ENCODE peak calls at places on chromosome 1, in ten cellular contexts. L is tibial artery, X is fibroblast of villous mesenchyme, Q is nephron progenitor cell, B is upper lobe of left lung, S is foreskin fibroblast, T is stomach, N is neural crest cell, J is fibroblast of the aortic adventitia, W is prostate gland. R is an unnamed sample.

GRCh38 chr1:157095091-157095490 is 4.5 kb downstream of the ETV3L start:
- DNase-seq in T (no peak), N (no peak), L (no peak), X (no peak), W (no peak), J (no peak), S (no peak), Q (no peak), B (no peak), R (no peak)

GRCh38 chr1:96409087-96409486 is 312.5 kb upstream of the PTBP2 start:
- DNase-seq in Q (no peak), S (no peak), N (no peak), J (no peak), B (no peak), W (no peak), X (no peak), T (no peak), L (no peak), R (no peak)

GRCh38 chr1:25145775-25146381 is 86.4 kb downstream of the SYF2 start:
- DNase-seq in X (no peak), Q (peak; percentile 32), N (no peak), L (no peak), W (no peak), J (no peak), B (no peak), S (no peak), T (no peak), R (no peak)

GRCh38 chr1:81619156-81619555 is 181.6 kb upstream of the ADGRL2 start:
- DNase-seq in B (no peak), N (no peak), Q (no peak), T (no peak), W (no peak), X (no peak), J (no peak), L (no peak), S (no peak), R (no peak)

GRCh38 chr1:3888301-3888700 is 11.8 kb downstream of the C1orf174 start:
- DNase-seq in S (no peak), W (no peak), T (no peak), X (no peak), Q (no peak), L (no peak), J (no peak), N (no peak), B (no peak), R (no peak)

GRCh38 chr1:9291914-9292360 is 757 bp upstream of the SPSB1 start:
- DNase-seq in N (no peak), Q (no peak), S (peak; percentile 68), L (peak; percentile 77), T (peak; percentile 75), B (peak; percentile 46), X (peak; percentile 76), J (peak; percentile 85), W (peak; percentile 46), R (no peak)

GRCh38 chr1:26529655-26530539 is at the start of gene RPS6KA1:
- DNase-seq in Q (peak; percentile 87), W (peak; percentile 75), S (peak; percentile 24), X (peak; percentile 30), J (no peak), L (no peak), B (peak; percentile 84), N (peak; percentile 64), T (peak; percentile 75), R (peak; percentile 80)

GRCh38 chr1:245972476-245972875 is 534.6 kb downstream of the SMYD3 start:
- DNase-seq in W (no peak), S (no peak), L (no peak), J (no peak), T (no peak), N (no peak), X (no peak), B (no peak), Q (no peak), R (no peak)

GRCh38 chr1:2313651-2314296 is 77.6 kb downstream of the MORN1 start:
- DNase-seq in J (no peak), T (no peak), Q (no peak), W (no peak), X (no peak), N (no peak), L (no peak), S (no peak), B (no peak), R (no peak)

GRCh38 chr1:2310332-2311183 is 80.8 kb downstream of the MORN1 start:
- DNase-seq in X (no peak), Q (no peak), T (no peak), N (no peak), B (no peak), J (no peak), L (no peak), W (no peak), S (no peak), R (no peak)

GRCh38 chr1:2312196-2312588 is 79.2 kb downstream of the MORN1 start:
- DNase-seq in L (no peak), N (no peak), W (no peak), S (no peak), B (no peak), T (no peak), J (no peak), Q (no peak), X (no peak), R (no peak)

GRCh38 chr1:2312589-2313301 is 78.6 kb downstream of the MORN1 start:
- DNase-seq in W (no peak), X (no peak), S (no peak), L (peak; percentile 62), B (no peak), Q (peak; percentile 34), J (no peak), T (peak; percentile 48), N (no peak), R (no peak)

DNA sequence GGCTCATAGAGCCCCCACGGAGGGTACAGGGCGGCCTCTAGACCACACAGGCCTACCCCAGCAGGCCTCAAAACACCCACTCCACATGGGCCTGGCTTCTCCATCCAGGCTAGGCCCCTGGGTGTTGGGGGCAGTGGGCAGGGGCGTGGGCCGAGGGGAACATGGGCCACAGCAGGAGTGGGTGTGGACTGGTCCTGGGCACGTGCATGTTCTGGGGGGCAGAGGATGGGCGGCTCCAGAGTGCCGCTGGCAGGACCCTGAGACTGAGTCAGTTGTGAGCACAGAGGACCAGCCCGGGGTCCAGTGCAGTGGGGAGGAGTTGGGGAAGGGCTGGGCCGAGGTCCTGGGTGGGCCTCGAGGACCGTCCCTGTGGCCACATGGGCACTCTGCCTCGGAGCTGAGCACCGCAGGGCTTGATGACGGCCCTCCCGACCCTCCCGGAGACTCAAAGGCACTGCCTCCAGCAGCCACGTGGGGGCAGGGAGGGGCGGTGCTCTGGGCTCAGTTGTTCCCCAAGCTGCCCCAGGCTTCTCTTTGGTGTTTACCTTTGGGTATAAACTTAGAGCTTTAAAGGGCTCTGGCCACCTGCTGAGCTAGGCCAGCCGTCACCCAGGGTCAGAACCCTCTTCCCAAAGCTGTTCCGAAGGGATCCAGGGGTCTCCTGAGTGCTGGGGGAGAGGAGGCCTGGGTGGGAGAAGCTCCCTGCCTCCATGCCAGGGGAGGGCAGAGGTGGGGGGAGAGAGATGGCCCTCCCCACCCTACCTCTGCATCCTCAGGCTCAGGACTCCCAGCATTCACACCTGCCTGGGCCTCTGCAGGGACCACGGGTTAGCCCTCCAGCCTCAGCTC is 79.9 kb downstream of the MORN1 start:
- DNase-seq in N (peak; percentile 59), X (peak; percentile 79), S (peak; percentile 53), B (peak; percentile 61), L (peak; percentile 72), T (peak; percentile 70), Q (peak; percentile 71), W (peak; percentile 53), J (peak; percentile 49), R (no peak)
- TF ChIP-seq CTCF in N (peak; percentile 61), X (peak; percentile 54), S (peak; percentile 33), B (peak; percentile 54), L (peak; percentile 47), T (no peak), Q (peak; percentile 53), W (no peak), J (peak; percentile 68), R (peak; percentile 71)

GRCh38 chr1:53328009-53328489 is at the start of gene LRP8:
- DNase-seq in J (peak; percentile 45), S (peak; percentile 72), W (peak; percentile 58), X (peak; percentile 67), N (peak; percentile 72), L (peak; percentile 65), Q (peak; percentile 86), B (peak; percentile 68), T (peak; percentile 73), R (peak; percentile 84)

GRCh38 chr1:53327183-53327941 is 508 bp downstream of the LRP8 start:
- DNase-seq in S (peak; percentile 18), L (no peak), W (no peak), B (peak; percentile 28), T (no peak), X (peak; percentile 31), Q (peak; percentile 70), N (peak; percentile 63), J (peak; percentile 17), R (no peak)

GRCh38 chr1:53329183-53329544 is 1.3 kb upstream of the LRP8 start:
- DNase-seq in X (no peak), W (no peak), Q (no peak), T (no peak), N (no peak), J (no peak), L (peak; percentile 18), S (no peak), B (no peak), R (no peak)

GRCh38 chr1:53326598-53327182 is 1.2 kb downstream of the LRP8 start:
- DNase-seq in X (peak; percentile 21), N (no peak), Q (peak; percentile 64), L (no peak), T (no peak), S (peak; percentile 18), W (no peak), B (peak; percentile 71), J (no peak), R (no peak)

DNA sequence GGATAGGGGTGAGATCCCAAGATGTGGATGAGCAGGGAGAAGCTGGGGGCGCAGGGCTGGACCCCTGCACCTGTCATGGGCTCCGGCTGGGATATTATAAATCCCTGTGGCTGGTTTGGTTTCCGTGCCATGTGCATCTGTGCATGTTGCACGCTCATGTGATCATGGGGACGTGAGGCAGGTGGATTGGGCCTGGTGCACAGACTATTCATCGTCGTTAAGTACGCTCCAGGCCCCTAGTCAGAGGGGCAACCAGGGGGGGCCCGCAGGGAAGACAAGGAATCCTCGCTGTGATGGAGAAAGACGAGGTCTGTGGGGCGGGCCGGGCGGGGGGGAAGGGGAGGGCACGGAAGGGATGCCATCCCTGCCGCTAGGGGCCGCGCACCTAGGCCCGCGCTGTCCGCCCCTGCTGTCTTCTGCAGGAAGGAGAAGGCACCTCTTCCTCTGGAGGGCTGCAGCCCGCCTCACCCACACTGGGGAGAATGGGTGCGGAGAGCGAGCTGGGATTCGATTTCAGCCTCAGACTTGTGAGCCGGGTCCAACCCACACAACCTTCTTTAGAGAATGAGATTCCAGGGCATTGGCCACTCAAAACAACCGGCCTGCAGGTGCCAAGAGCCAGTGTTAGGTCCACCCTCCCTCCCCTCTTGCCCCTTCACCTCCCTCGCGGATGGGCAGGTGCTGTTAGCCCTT is 766 bp upstream of the LRP8 start:
- DNase-seq in L (peak; percentile 15), S (no peak), N (no peak), Q (peak; percentile 37), B (no peak), T (no peak), J (no peak), W (no peak), X (no peak), R (no peak)
- TF ChIP-seq CTCF in L (no peak), S (no peak), N (peak; percentile 56), Q (peak; percentile 37), B (no peak), T (no peak), J (no peak), W (no peak), X (no peak), R (peak; percentile 67)

GRCh38 chr1:176118985-176119384 is 88.1 kb downstream of the COP1 start:
- DNase-seq in X (peak; percentile 27), B (no peak), Q (no peak), S (no peak), J (no peak), W (no peak), N (no peak), L (no peak), T (no peak), R (no peak)

GRCh38 chr1:176122282-176122681 is 84.8 kb downstream of the COP1 start:
- DNase-seq in J (no peak), T (no peak), L (no peak), S (no peak), B (no peak), X (no peak), Q (no peak), N (no peak), W (no peak), R (no peak)

GRCh38 chr1:176119549-176119948 is 87.5 kb downstream of the COP1 start:
- DNase-seq in X (no peak), Q (no peak), S (no peak), T (no peak), L (no peak), B (no peak), J (peak; percentile 13), W (no peak), N (no peak), R (no peak)
- TF ChIP-seq CTCF in X (peak; percentile 28), Q (no peak), S (no peak), T (no peak), L (no peak), B (no peak), J (peak; percentile 25), W (no peak), N (no peak), R (peak; percentile 27)

GRCh38 chr1:110083453-110084225 is 13.2 kb upstream of the ALX3 start:
- DNase-seq in Q (peak; percentile 38), X (no peak), S (no peak), J (peak; percentile 17), N (no peak), T (no peak), B (no peak), W (no peak), L (no peak), R (no peak)

GRCh38 chr1:110085666-110086065 is 15.2 kb upstream of the ALX3 start:
- DNase-seq in T (no peak), L (no peak), J (no peak), B (no peak), S (no peak), W (no peak), N (no peak), Q (no peak), X (no peak), R (no peak)

GRCh38 chr1:110084226-110085078 is 14.0 kb upstream of the ALX3 start:
- DNase-seq in X (peak; percentile 57), S (peak; percentile 49), Q (peak; percentile 50), T (peak; percentile 72), J (peak; percentile 66), L (peak; percentile 34), N (no peak), B (peak; percentile 49), W (peak; percentile 24), R (no peak)

GRCh38 chr1:110086959-110087358 is 16.5 kb upstream of the ALX3 start:
- DNase-seq in T (no peak), N (no peak), J (no peak), X (no peak), Q (no peak), S (no peak), L (no peak), B (no peak), W (no peak), R (no peak)

GRCh38 chr1:110082477-110082876 is 12.0 kb upstream of the ALX3 start:
- DNase-seq in J (no peak), L (no peak), T (no peak), N (no peak), Q (no peak), X (no peak), W (no peak), B (no peak), S (peak; percentile 46), R (no peak)
- TF ChIP-seq CTCF in J (no peak), L (no peak), T (no peak), N (no peak), Q (no peak), X (no peak), W (no peak), B (no peak), S (no peak), R (no peak)

R was measured in type B pancreatic cell.